ENCODE peak calls at places on chromosomes 11 and 22, in seven cellular contexts. Z is psoas muscle, E is lower leg skin, L is GM10248, G is fibroblast of mammary gland, P is GM20000, M is astrocyte of the cerebellum. C is an unnamed sample.

GRCh38 chr11:34356130-34356529 is 1.7 kb downstream of the ABTB2 start:
- DNase-seq in Z (no peak), E (no peak), L (no peak), G (no peak), P (no peak), M (no peak), C (no peak)

GRCh38 chr11:72730706-72731105 is 21.5 kb downstream of the ARAP1 start:
- DNase-seq in Z (no peak), E (no peak), L (no peak), G (no peak), P (no peak), M (no peak), C (no peak)

GRCh38 chr22:35353318-35353717 is 27.6 kb upstream of the HMOX1 start:
- DNase-seq in Z (no peak), E (no peak), L (no peak), G (no peak), P (no peak), M (no peak), C (no peak)

GRCh38 chr22:22995166-22995565 is 75.2 kb upstream of the GNAZ start:
- DNase-seq in Z (no peak), E (no peak), L (no peak), G (no peak), P (no peak), M (no peak), C (no peak)

GRCh38 chr11:65489706-65490310 is 9.0 kb upstream of the MALAT1 start:
- DNase-seq in Z (no peak), E (no peak), L (no peak), G (peak; percentile 54), P (no peak), M (no peak), C (no peak)

GRCh38 chr11:66261578-66261977 is 6.9 kb upstream of the RAB1B start:
- DNase-seq in Z (peak; percentile 37), E (no peak), L (no peak), G (no peak), P (no peak), M (no peak), C (no peak)

GRCh38 chr11:124769804-124770774 is 8.0 kb upstream of the ESAM start:
- DNase-seq in Z (no peak), E (no peak), L (no peak), G (peak; percentile 61), P (no peak), M (no peak), C (peak; percentile 47)

GRCh38 chr11:43119275-43119970 is 192.4 kb upstream of the API5 start:
- DNase-seq in Z (no peak), E (no peak), L (no peak), G (no peak), P (no peak), M (no peak), C (peak; percentile 1)

GRCh38 chr22:22928666-22929380 is 41.2 kb downstream of the IGLL5 start:
- DNase-seq in Z (peak; percentile 56), E (no peak), L (peak; percentile 89), G (peak; percentile 15), P (peak; percentile 83), M (no peak), C (peak; percentile 9)

GRCh38 chr11:43574949-43575915 is 105.3 kb upstream of the HSD17B12 start:
- DNase-seq in Z (no peak), E (no peak), L (no peak), G (peak; percentile 77), P (peak; percentile 42), M (no peak), C (peak; percentile 26)

GRCh38 chr22:32811788-32812187 is 10.3 kb downstream of the TIMP3 start:
- DNase-seq in Z (no peak), E (no peak), L (no peak), G (no peak), P (no peak), M (no peak), C (no peak)

GRCh38 chr22:40323681-40324083 is 22.6 kb upstream of the ADSL start:
- DNase-seq in Z (no peak), E (no peak), L (no peak), G (peak; percentile 17), P (no peak), M (no peak), C (no peak)

GRCh38 chr11:86594746-86595145 is 77.7 kb downstream of the ME3 start:
- DNase-seq in Z (no peak), E (no peak), L (no peak), G (peak; percentile 53), P (no peak), M (no peak), C (peak; percentile 76)

GRCh38 chr22:25567305-25567704 is 2.8 kb downstream of the GRK3 start:
- DNase-seq in Z (no peak), E (no peak), L (no peak), G (no peak), P (peak; percentile 30), M (no peak), C (peak; percentile 24)

GRCh38 chr11:60821827-60822599 is 19.9 kb upstream of the CCDC86 start:
- DNase-seq in Z (peak; percentile 42), E (no peak), L (no peak), G (no peak), P (no peak), M (no peak), C (no peak)

GRCh38 chr11:112364962-112365481 is 104.4 kb upstream of the PLET1 start:
- DNase-seq in Z (no peak), E (no peak), L (no peak), G (peak; percentile 93), P (no peak), M (peak; percentile 13), C (peak; percentile 88)

DNA sequence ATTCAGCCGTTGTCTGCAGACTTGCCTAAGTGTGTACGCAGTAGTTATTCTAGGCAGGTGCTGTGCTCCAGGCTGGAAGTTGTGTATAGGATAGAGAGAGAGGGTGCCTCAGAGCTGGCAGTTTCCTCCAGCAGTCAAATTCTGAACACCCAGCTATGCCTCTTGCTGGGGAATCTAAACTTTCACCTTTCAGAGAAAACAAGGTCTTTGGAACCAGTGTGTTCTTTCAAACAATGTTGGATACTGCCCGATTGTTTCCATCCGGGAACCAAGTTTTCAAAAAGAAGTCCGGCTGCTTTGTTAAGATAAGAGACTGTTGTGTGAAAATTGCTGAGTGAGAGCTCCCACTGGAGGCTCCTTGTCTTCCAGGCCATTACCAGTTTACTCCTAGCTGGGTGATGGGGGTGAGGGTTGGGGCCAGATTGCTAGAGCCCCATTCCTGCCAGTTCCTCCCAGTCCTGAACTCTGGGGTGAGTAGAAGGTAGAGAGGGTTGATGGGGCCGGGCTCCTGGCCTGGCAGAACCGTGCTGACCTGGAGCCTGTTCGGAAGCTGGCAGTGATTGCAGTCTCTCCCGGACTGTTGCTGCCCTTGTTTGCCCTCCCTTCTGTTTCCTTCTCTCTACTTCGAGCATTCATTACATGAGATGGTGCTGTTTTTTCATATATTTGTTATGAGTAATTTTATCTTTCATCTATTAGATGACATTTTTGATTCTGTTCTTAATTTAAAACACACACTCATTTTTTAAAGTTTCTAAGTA is 150.2 kb downstream of the TEAD1 start:
- DNase-seq in Z (no peak), E (no peak), L (no peak), G (no peak), P (no peak), M (no peak), C (no peak)
- TF ChIP-seq CTCF in Z (no peak), E (no peak), L (no peak), G (no peak), P (no peak), M (no peak), C (no peak)

DNA sequence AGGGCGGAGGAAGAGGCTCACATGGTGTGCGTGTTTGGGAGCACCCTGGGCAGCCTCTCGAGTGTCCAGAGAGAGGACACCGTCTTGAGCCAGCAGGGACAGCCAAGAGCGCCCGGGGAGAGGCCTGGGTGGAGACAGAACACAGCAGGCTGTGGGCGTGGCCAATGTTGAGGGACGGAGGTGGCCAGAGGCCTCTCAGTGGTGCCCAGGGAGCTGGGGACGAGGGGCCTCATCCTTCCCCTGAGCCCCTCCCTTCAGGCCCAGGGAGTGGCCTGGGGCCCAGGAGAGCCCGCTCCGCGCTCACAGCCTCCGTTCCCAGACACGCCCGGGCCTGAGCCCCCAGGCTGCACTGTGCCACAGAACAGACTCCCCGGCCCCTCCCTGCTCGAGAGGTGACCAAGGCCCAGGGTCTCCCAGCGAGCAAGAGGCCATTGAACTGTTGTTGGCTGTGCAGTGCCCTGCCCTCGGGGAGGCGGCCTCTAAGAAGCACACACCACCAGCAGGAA is 48.4 kb downstream of the CDKN1C start:
- DNase-seq in Z (peak; percentile 87), E (peak; percentile 63), L (no peak), G (no peak), P (no peak), M (no peak), C (no peak)
- TF ChIP-seq CTCF in Z (peak; percentile 32), E (no peak), L (no peak), G (no peak), P (no peak), M (no peak), C (peak; percentile 25)

DNA sequence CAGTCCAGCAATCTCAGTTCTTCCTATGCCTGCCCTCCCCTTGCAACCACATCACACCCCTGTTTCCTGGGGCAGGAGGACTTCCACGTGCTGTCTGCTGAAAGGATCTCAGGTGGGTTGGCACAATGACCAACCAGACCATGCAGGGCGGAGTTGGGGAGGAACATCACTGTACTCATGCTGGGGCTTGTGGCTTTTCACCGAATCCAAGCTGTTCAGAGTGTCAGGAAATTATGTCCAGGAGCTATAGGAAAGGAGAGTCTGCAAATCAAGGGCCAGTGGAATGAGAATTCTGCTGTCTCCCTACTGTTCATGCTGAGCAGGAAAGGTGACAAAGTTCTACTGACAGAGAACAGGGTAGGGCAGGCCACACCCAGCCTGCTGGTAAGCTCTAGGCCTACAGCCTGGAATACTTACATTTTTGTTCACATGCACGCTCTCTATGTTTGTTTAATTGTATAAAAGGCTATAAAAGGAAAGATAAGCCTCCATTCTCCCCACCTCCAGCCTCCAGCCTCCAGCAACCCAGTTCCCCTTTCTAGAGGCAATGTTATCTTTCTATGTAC is 1.7 kb upstream of the PLAAT2 start:
- DNase-seq in Z (no peak), E (no peak), L (no peak), G (no peak), P (no peak), M (no peak), C (peak; percentile 85)
- TF ChIP-seq CTCF in Z (no peak), E (no peak), L (no peak), G (no peak), P (no peak), M (no peak), C (peak; percentile 6)

GRCh38 chr11:116683982-116684381 is 88.8 kb downstream of the BUD13 start:
- DNase-seq in Z (no peak), E (no peak), L (no peak), G (no peak), P (no peak), M (no peak), C (no peak)

GRCh38 chr11:116678887-116679286 is 93.9 kb downstream of the BUD13 start:
- DNase-seq in Z (no peak), E (no peak), L (no peak), G (no peak), P (no peak), M (no peak), C (no peak)

DNA sequence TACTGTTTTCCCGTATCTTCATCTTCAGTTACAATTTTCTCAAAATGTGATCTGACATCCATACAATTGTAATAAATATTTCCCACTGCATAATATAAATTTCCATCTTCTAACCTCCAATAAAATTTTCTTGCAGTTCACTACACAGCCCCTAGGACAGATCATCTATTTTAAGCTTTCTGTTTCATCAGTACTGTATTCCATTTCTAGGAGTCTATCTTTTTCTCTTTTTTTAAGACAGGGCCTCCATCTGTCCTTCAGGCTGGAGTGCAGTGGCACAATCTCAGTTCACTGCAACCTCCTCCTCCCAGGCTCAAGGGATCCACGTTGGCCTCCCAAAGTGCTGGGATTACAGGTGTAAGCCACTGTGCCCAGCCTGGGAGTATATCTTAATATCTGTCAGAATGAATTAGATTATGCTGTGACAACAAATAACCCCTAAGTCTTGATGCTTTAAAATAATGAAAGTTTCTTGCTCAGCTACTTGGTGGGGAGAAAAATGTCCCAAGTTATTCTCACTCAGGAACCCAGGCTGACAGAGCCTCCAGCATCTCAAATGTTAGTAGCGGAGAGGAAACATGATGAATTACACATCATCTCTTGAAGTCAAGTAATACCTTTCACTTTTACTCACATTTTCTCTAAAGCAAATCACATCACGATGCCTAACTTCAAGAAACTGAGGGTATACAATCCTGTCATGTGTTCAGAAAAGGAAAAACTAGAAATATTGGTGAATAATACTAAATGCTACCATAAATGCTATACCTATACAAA is 92.2 kb downstream of the BUD13 start:
- DNase-seq in Z (no peak), E (no peak), L (no peak), G (no peak), P (peak; percentile 2), M (no peak), C (no peak)
- TF ChIP-seq CTCF in Z (no peak), E (no peak), L (no peak), G (no peak), P (no peak), M (no peak), C (no peak)

C was measured in epithelial cell of esophagus.